ENCODE peak calls at places on chromosomes 16 and 17, in seven cellular contexts. K is T-cell; C is effector CD4-positive, alpha-beta T cell; F is ascending aorta; Q is GM03348; Y is left cardiac atrium; H is left ventricle myocardium superior. I is an unnamed sample.

GRCh38 chr17:81239714-81240555 is 817 bp downstream of the NDUFAF8 start:
- DNase-seq in F (no peak), C (no peak), H (peak; percentile 38), Q (peak; percentile 60), K (peak; percentile 32), Y (no peak), I (peak; percentile 43)

GRCh38 chr17:78422872-78423588 is 44.6 kb downstream of the PGS1 start:
- DNase-seq in Y (no peak), Q (no peak), C (no peak), K (no peak), H (no peak), F (no peak), I (no peak)

GRCh38 chr17:76578376-76578775 is 7.3 kb downstream of the ST6GALNAC2 start:
- DNase-seq in Y (no peak), H (no peak), K (no peak), F (no peak), Q (no peak), C (no peak), I (no peak)

GRCh38 chr17:33895491-33895890 is 359.6 kb upstream of the CCL2 start:
- DNase-seq in K (no peak), H (no peak), F (no peak), C (no peak), Q (no peak), Y (no peak), I (no peak)

GRCh38 chr17:59893617-59894100 is 738 bp downstream of the RPS6KB1 start:
- DNase-seq in H (no peak), Q (peak; percentile 19), C (no peak), F (peak; percentile 54), K (peak; percentile 19), Y (no peak), I (peak; percentile 38)

GRCh38 chr17:79188048-79188447 is 113.4 kb downstream of the ENGASE start:
- DNase-seq in Q (peak; percentile 77), C (no peak), Y (no peak), K (no peak), F (no peak), H (peak; percentile 48), I (peak; percentile 75)

GRCh38 chr17:73215414-73215813 is 22.6 kb downstream of the COG1 start:
- DNase-seq in C (no peak), F (no peak), K (no peak), Q (no peak), Y (no peak), H (no peak), I (no peak)

GRCh38 chr16:69555867-69556266 is 9.9 kb upstream of the NFAT5 start:
- DNase-seq in Q (no peak), Y (no peak), C (no peak), H (no peak), K (no peak), F (no peak), I (no peak)

GRCh38 chr16:1723450-1724147 is 17.6 kb downstream of the MAPK8IP3 start:
- DNase-seq in H (no peak), C (peak; percentile 36), K (peak; percentile 25), F (no peak), Q (peak; percentile 75), Y (no peak), I (peak; percentile 74)

GRCh38 chr17:58398574-58399266 is 18.6 kb downstream of the RNF43 start:
- DNase-seq in Q (no peak), C (no peak), Y (no peak), K (no peak), H (no peak), F (no peak), I (no peak)

GRCh38 chr16:30028438-30029093 is 2.5 kb downstream of the TLCD3B start:
- DNase-seq in F (no peak), K (no peak), H (no peak), C (no peak), Y (no peak), Q (no peak), I (peak; percentile 33)

GRCh38 chr17:54944796-54945195 is 23.7 kb downstream of the COX11 start:
- DNase-seq in F (no peak), Q (peak; percentile 29), K (no peak), Y (no peak), H (no peak), C (no peak), I (peak; percentile 49)